ENCODE peak calls at places on chromosomes 13 and 19, in nine cellular contexts. One of them, this sample, is unnamed.

GRCh38 chr19:5205388-5205787 is 135.2 kb downstream of the PTPRS start:
- DNase-seq in activated naive CD8-positive, alpha-beta T cell treated with anti-CD3 and anti-CD28 coated beads, Interleukin-2, amount 50 U/mL, for 24 hours: peak; percentile 18
- DNase-seq in lung: no peak
- DNase-seq in SJCRH30: no peak
- DNase-seq in NCI-H524: no peak
- DNase-seq in T-helper 1 cell: no peak
- DNase-seq in stimulated activated CD4-positive, alpha-beta T cell treated with anti-CD3 and anti-CD28 coated beads, Interleukin-2, amount 100 ng/mL, for 48 hours: no peak
- DNase-seq in IMR-90: no peak
- DNase-seq in AML-193: no peak
- DNase-seq in this sample: peak; percentile 75

GRCh38 chr19:7515471-7516226 is at the start of gene ZNF358:
- DNase-seq in activated naive CD8-positive, alpha-beta T cell treated with anti-CD3 and anti-CD28 coated beads, Interleukin-2, amount 50 U/mL, for 24 hours: peak; percentile 63
- DNase-seq in lung: peak; percentile 51
- DNase-seq in SJCRH30: peak; percentile 83
- DNase-seq in NCI-H524: peak; percentile 75
- DNase-seq in T-helper 1 cell: no peak
- DNase-seq in stimulated activated CD4-positive, alpha-beta T cell treated with anti-CD3 and anti-CD28 coated beads, Interleukin-2, amount 100 ng/mL, for 48 hours: no peak
- DNase-seq in IMR-90: peak; percentile 46
- DNase-seq in AML-193: no peak
- DNase-seq in this sample: no peak

GRCh38 chr19:6738726-6739389 is 622 bp upstream of the TRIP10 start:
- DNase-seq in activated naive CD8-positive, alpha-beta T cell treated with anti-CD3 and anti-CD28 coated beads, Interleukin-2, amount 50 U/mL, for 24 hours: peak; percentile 38
- DNase-seq in lung: peak; percentile 32
- DNase-seq in SJCRH30: peak; percentile 27
- DNase-seq in NCI-H524: peak; percentile 97
- DNase-seq in T-helper 1 cell: no peak
- DNase-seq in stimulated activated CD4-positive, alpha-beta T cell treated with anti-CD3 and anti-CD28 coated beads, Interleukin-2, amount 100 ng/mL, for 48 hours: no peak
- DNase-seq in IMR-90: peak; percentile 8
- DNase-seq in AML-193: no peak
- DNase-seq in this sample: no peak

GRCh38 chr13:53158201-53158600 is 129.6 kb downstream of the OLFM4 start:
- DNase-seq in activated naive CD8-positive, alpha-beta T cell treated with anti-CD3 and anti-CD28 coated beads, Interleukin-2, amount 50 U/mL, for 24 hours: no peak
- DNase-seq in lung: no peak
- DNase-seq in SJCRH30: no peak
- DNase-seq in NCI-H524: no peak
- DNase-seq in T-helper 1 cell: no peak
- DNase-seq in stimulated activated CD4-positive, alpha-beta T cell treated with anti-CD3 and anti-CD28 coated beads, Interleukin-2, amount 100 ng/mL, for 48 hours: no peak
- DNase-seq in IMR-90: no peak
- DNase-seq in AML-193: no peak
- DNase-seq in this sample: no peak

GRCh38 chr13:96551540-96551939 is 442.7 kb downstream of the OXGR1 start:
- DNase-seq in activated naive CD8-positive, alpha-beta T cell treated with anti-CD3 and anti-CD28 coated beads, Interleukin-2, amount 50 U/mL, for 24 hours: no peak
- DNase-seq in lung: no peak
- DNase-seq in SJCRH30: peak; percentile 4
- DNase-seq in NCI-H524: no peak
- DNase-seq in T-helper 1 cell: no peak
- DNase-seq in stimulated activated CD4-positive, alpha-beta T cell treated with anti-CD3 and anti-CD28 coated beads, Interleukin-2, amount 100 ng/mL, for 48 hours: no peak
- DNase-seq in IMR-90: no peak
- DNase-seq in AML-193: no peak
- DNase-seq in this sample: no peak

GRCh38 chr13:45604892-45605291 is 10.6 kb downstream of the ERICH6B start:
- DNase-seq in activated naive CD8-positive, alpha-beta T cell treated with anti-CD3 and anti-CD28 coated beads, Interleukin-2, amount 50 U/mL, for 24 hours: no peak
- DNase-seq in lung: no peak
- DNase-seq in SJCRH30: no peak
- DNase-seq in NCI-H524: no peak
- DNase-seq in T-helper 1 cell: no peak
- DNase-seq in stimulated activated CD4-positive, alpha-beta T cell treated with anti-CD3 and anti-CD28 coated beads, Interleukin-2, amount 100 ng/mL, for 48 hours: no peak
- DNase-seq in IMR-90: no peak
- DNase-seq in AML-193: no peak
- DNase-seq in this sample: no peak

GRCh38 chr19:49473868-49474544 is at the start of gene FLT3LG:
- DNase-seq in activated naive CD8-positive, alpha-beta T cell treated with anti-CD3 and anti-CD28 coated beads, Interleukin-2, amount 50 U/mL, for 24 hours: peak; percentile 91
- DNase-seq in lung: peak; percentile 77
- DNase-seq in SJCRH30: peak; percentile 67
- DNase-seq in NCI-H524: peak; percentile 71
- DNase-seq in T-helper 1 cell: peak; percentile 86
- DNase-seq in stimulated activated CD4-positive, alpha-beta T cell treated with anti-CD3 and anti-CD28 coated beads, Interleukin-2, amount 100 ng/mL, for 48 hours: peak; percentile 86
- DNase-seq in IMR-90: peak; percentile 69
- DNase-seq in AML-193: peak; percentile 81
- DNase-seq in this sample: peak; percentile 78

GRCh38 chr19:35828694-35829301 is 16.2 kb upstream of the PRODH2 start:
- DNase-seq in activated naive CD8-positive, alpha-beta T cell treated with anti-CD3 and anti-CD28 coated beads, Interleukin-2, amount 50 U/mL, for 24 hours: peak; percentile 56
- DNase-seq in lung: no peak
- DNase-seq in SJCRH30: peak; percentile 66
- DNase-seq in NCI-H524: no peak
- DNase-seq in T-helper 1 cell: no peak
- DNase-seq in stimulated activated CD4-positive, alpha-beta T cell treated with anti-CD3 and anti-CD28 coated beads, Interleukin-2, amount 100 ng/mL, for 48 hours: peak; percentile 45
- DNase-seq in IMR-90: peak; percentile 67
- DNase-seq in AML-193: no peak
- DNase-seq in this sample: no peak

GRCh38 chr13:90510319-90510718 is 837.2 kb upstream of the MIR17HG start:
- DNase-seq in activated naive CD8-positive, alpha-beta T cell treated with anti-CD3 and anti-CD28 coated beads, Interleukin-2, amount 50 U/mL, for 24 hours: no peak
- DNase-seq in lung: no peak
- DNase-seq in SJCRH30: no peak
- DNase-seq in NCI-H524: no peak
- DNase-seq in T-helper 1 cell: no peak
- DNase-seq in stimulated activated CD4-positive, alpha-beta T cell treated with anti-CD3 and anti-CD28 coated beads, Interleukin-2, amount 100 ng/mL, for 48 hours: no peak
- DNase-seq in IMR-90: no peak
- DNase-seq in AML-193: no peak
- DNase-seq in this sample: no peak

GRCh38 chr19:3618144-3618810 is 8.3 kb downstream of the CACTIN start:
- DNase-seq in activated naive CD8-positive, alpha-beta T cell treated with anti-CD3 and anti-CD28 coated beads, Interleukin-2, amount 50 U/mL, for 24 hours: peak; percentile 76
- DNase-seq in lung: no peak
- DNase-seq in SJCRH30: no peak
- DNase-seq in NCI-H524: no peak
- DNase-seq in T-helper 1 cell: no peak
- DNase-seq in stimulated activated CD4-positive, alpha-beta T cell treated with anti-CD3 and anti-CD28 coated beads, Interleukin-2, amount 100 ng/mL, for 48 hours: peak; percentile 55
- DNase-seq in IMR-90: peak; percentile 29
- DNase-seq in AML-193: no peak
- DNase-seq in this sample: peak; percentile 15

GRCh38 chr13:43573787-43574562 is 212.8 kb downstream of the ENOX1 start:
- DNase-seq in activated naive CD8-positive, alpha-beta T cell treated with anti-CD3 and anti-CD28 coated beads, Interleukin-2, amount 50 U/mL, for 24 hours: no peak
- DNase-seq in lung: no peak
- DNase-seq in SJCRH30: no peak
- DNase-seq in NCI-H524: no peak
- DNase-seq in T-helper 1 cell: no peak
- DNase-seq in stimulated activated CD4-positive, alpha-beta T cell treated with anti-CD3 and anti-CD28 coated beads, Interleukin-2, amount 100 ng/mL, for 48 hours: no peak
- DNase-seq in IMR-90: no peak
- DNase-seq in AML-193: no peak
- DNase-seq in this sample: no peak

GRCh38 chr19:33811246-33811645 is 14.6 kb downstream of the KCTD15 start:
- DNase-seq in activated naive CD8-positive, alpha-beta T cell treated with anti-CD3 and anti-CD28 coated beads, Interleukin-2, amount 50 U/mL, for 24 hours: no peak
- DNase-seq in lung: no peak
- DNase-seq in SJCRH30: no peak
- DNase-seq in NCI-H524: no peak
- DNase-seq in T-helper 1 cell: no peak
- DNase-seq in stimulated activated CD4-positive, alpha-beta T cell treated with anti-CD3 and anti-CD28 coated beads, Interleukin-2, amount 100 ng/mL, for 48 hours: no peak
- DNase-seq in IMR-90: no peak
- DNase-seq in AML-193: no peak
- DNase-seq in this sample: no peak

GRCh38 chr19:55441692-55442321 is 1.3 kb downstream of the SHISA7 start:
- DNase-seq in activated naive CD8-positive, alpha-beta T cell treated with anti-CD3 and anti-CD28 coated beads, Interleukin-2, amount 50 U/mL, for 24 hours: no peak
- DNase-seq in lung: no peak
- DNase-seq in SJCRH30: no peak
- DNase-seq in NCI-H524: peak; percentile 21
- DNase-seq in T-helper 1 cell: no peak
- DNase-seq in stimulated activated CD4-positive, alpha-beta T cell treated with anti-CD3 and anti-CD28 coated beads, Interleukin-2, amount 100 ng/mL, for 48 hours: no peak
- DNase-seq in IMR-90: no peak
- DNase-seq in AML-193: no peak
- DNase-seq in this sample: no peak

GRCh38 chr13:61685683-61686013 is 270.0 kb upstream of the PCDH20 start:
- DNase-seq in activated naive CD8-positive, alpha-beta T cell treated with anti-CD3 and anti-CD28 coated beads, Interleukin-2, amount 50 U/mL, for 24 hours: no peak
- DNase-seq in lung: no peak
- DNase-seq in SJCRH30: no peak
- DNase-seq in NCI-H524: peak; percentile 45
- DNase-seq in T-helper 1 cell: no peak
- DNase-seq in stimulated activated CD4-positive, alpha-beta T cell treated with anti-CD3 and anti-CD28 coated beads, Interleukin-2, amount 100 ng/mL, for 48 hours: no peak
- DNase-seq in IMR-90: no peak
- DNase-seq in AML-193: no peak
- DNase-seq in this sample: no peak

GRCh38 chr19:45547211-45547770 is 37.3 kb downstream of the OPA3 start:
- DNase-seq in activated naive CD8-positive, alpha-beta T cell treated with anti-CD3 and anti-CD28 coated beads, Interleukin-2, amount 50 U/mL, for 24 hours: no peak
- DNase-seq in lung: no peak
- DNase-seq in SJCRH30: no peak
- DNase-seq in NCI-H524: no peak
- DNase-seq in T-helper 1 cell: no peak
- DNase-seq in stimulated activated CD4-positive, alpha-beta T cell treated with anti-CD3 and anti-CD28 coated beads, Interleukin-2, amount 100 ng/mL, for 48 hours: no peak
- DNase-seq in IMR-90: no peak
- DNase-seq in AML-193: no peak
- DNase-seq in this sample: no peak

GRCh38 chr19:46785054-46785979 is 3.1 kb downstream of the SLC1A5 start:
- DNase-seq in activated naive CD8-positive, alpha-beta T cell treated with anti-CD3 and anti-CD28 coated beads, Interleukin-2, amount 50 U/mL, for 24 hours: no peak
- DNase-seq in lung: no peak
- DNase-seq in SJCRH30: no peak
- DNase-seq in NCI-H524: no peak
- DNase-seq in T-helper 1 cell: no peak
- DNase-seq in stimulated activated CD4-positive, alpha-beta T cell treated with anti-CD3 and anti-CD28 coated beads, Interleukin-2, amount 100 ng/mL, for 48 hours: no peak
- DNase-seq in IMR-90: peak; percentile 38
- DNase-seq in AML-193: no peak
- DNase-seq in this sample: no peak

GRCh38 chr13:110536006-110536693 is 25.4 kb downstream of the RAB20 start:
- DNase-seq in activated naive CD8-positive, alpha-beta T cell treated with anti-CD3 and anti-CD28 coated beads, Interleukin-2, amount 50 U/mL, for 24 hours: peak; percentile 6
- DNase-seq in lung: peak; percentile 61
- DNase-seq in SJCRH30: no peak
- DNase-seq in NCI-H524: no peak
- DNase-seq in T-helper 1 cell: no peak
- DNase-seq in stimulated activated CD4-positive, alpha-beta T cell treated with anti-CD3 and anti-CD28 coated beads, Interleukin-2, amount 100 ng/mL, for 48 hours: no peak
- DNase-seq in IMR-90: no peak
- DNase-seq in AML-193: peak; percentile 99
- DNase-seq in this sample: peak; percentile 93

GRCh38 chr19:53506728-53507127 is 31.2 kb upstream of the ZNF331 start:
- DNase-seq in activated naive CD8-positive, alpha-beta T cell treated with anti-CD3 and anti-CD28 coated beads, Interleukin-2, amount 50 U/mL, for 24 hours: no peak
- DNase-seq in lung: no peak
- DNase-seq in SJCRH30: no peak
- DNase-seq in NCI-H524: no peak
- DNase-seq in T-helper 1 cell: no peak
- DNase-seq in stimulated activated CD4-positive, alpha-beta T cell treated with anti-CD3 and anti-CD28 coated beads, Interleukin-2, amount 100 ng/mL, for 48 hours: no peak
- DNase-seq in IMR-90: no peak
- DNase-seq in AML-193: no peak
- DNase-seq in this sample: no peak

GRCh38 chr13:41216160-41216559 is 21.8 kb upstream of the KBTBD7 start:
- DNase-seq in activated naive CD8-positive, alpha-beta T cell treated with anti-CD3 and anti-CD28 coated beads, Interleukin-2, amount 50 U/mL, for 24 hours: no peak
- DNase-seq in lung: no peak
- DNase-seq in SJCRH30: no peak
- DNase-seq in NCI-H524: no peak
- DNase-seq in T-helper 1 cell: no peak
- DNase-seq in stimulated activated CD4-positive, alpha-beta T cell treated with anti-CD3 and anti-CD28 coated beads, Interleukin-2, amount 100 ng/mL, for 48 hours: no peak
- DNase-seq in IMR-90: peak; percentile 82
- DNase-seq in AML-193: no peak
- DNase-seq in this sample: no peak